ENCODE peak calls at places on chromosomes 11 and 22, in five cellular contexts. U is endothelial cell; W is body of pancreas; L is activated CD8-positive, alpha-beta memory T cell treated with anti-CD3 and anti-CD28 coated beads for 4 hours; P is Calu3. S is an unnamed sample.

GRCh38 chr11:96301818-96302217 is 41.2 kb downstream of the MAML2 start:
- DNase-seq in L (no peak), W (no peak), U (no peak), P (no peak), S (no peak)

GRCh38 chr11:128967578-128967977 is 24.9 kb upstream of the TP53AIP1 start:
- DNase-seq in U (no peak), W (no peak), L (no peak), P (no peak), S (no peak)

GRCh38 chr22:49013707-49014106 is 814.0 kb downstream of the BRD1 start:
- DNase-seq in L (no peak), P (no peak), U (no peak), W (no peak), S (no peak)

GRCh38 chr11:102833731-102834130 is 9.7 kb downstream of the MMP3 start:
- DNase-seq in L (no peak), U (no peak), W (no peak), P (no peak), S (no peak)

GRCh38 chr11:27205269-27205668 is 157.7 kb downstream of the CCDC34 start:
- DNase-seq in U (no peak), P (no peak), W (no peak), L (no peak), S (no peak)

GRCh38 chr22:36470994-36471331 is 10.5 kb downstream of the TXN2 start:
- DNase-seq in L (no peak), P (no peak), W (no peak), U (no peak), S (no peak)

GRCh38 chr22:32531955-32532818 is 57.6 kb downstream of the FBXO7 start:
- DNase-seq in W (peak), P (peak), L (no peak), U (peak), S (no peak)

GRCh38 chr11:19723572-19724342 is 11.1 kb downstream of the NAV2 start:
- DNase-seq in P (peak), U (no peak), L (no peak), W (no peak), S (peak)

GRCh38 chr11:78189851-78190250 is 1.1 kb downstream of the USP35 start:
- DNase-seq in L (no peak), U (no peak), P (no peak), W (no peak), S (no peak)

GRCh38 chr11:72548481-72548880 is 114.2 kb upstream of the CLPB start:
- DNase-seq in W (no peak), P (no peak), U (no peak), L (no peak), S (no peak)

GRCh38 chr11:85602551-85603218 is 24.5 kb downstream of the DLG2 start:
- DNase-seq in W (no peak), P (no peak), U (no peak), L (no peak), S (no peak)

GRCh38 chr11:78886616-78887015 is 312.0 kb upstream of the NARS2 start:
- DNase-seq in P (no peak), U (no peak), L (no peak), W (no peak), S (no peak)

GRCh38 chr22:18070556-18071306 is 7.1 kb upstream of the PEX26 start:
- DNase-seq in L (no peak), P (no peak), U (no peak), W (no peak), S (no peak)

GRCh38 chr11:67486481-67487195 is 3.8 kb downstream of the AIP start:
- DNase-seq in L (no peak), U (no peak), P (no peak), W (no peak), S (no peak)

GRCh38 chr11:66845876-66846212 is 2.6 kb downstream of the RCE1 start:
- DNase-seq in U (no peak), P (no peak), L (no peak), W (peak), S (no peak)

GRCh38 chr11:67420646-67421420 is 5.4 kb downstream of the CARNS1 start:
- DNase-seq in W (peak), P (peak), L (peak), U (peak), S (peak)

GRCh38 chr22:27783436-27784098 is 18.0 kb downstream of the MN1 start:
- DNase-seq in P (no peak), U (no peak), W (no peak), L (no peak), S (no peak)

GRCh38 chr22:40247976-40248375 is 70.3 kb downstream of the TNRC6B start:
- DNase-seq in W (no peak), U (no peak), L (peak), P (no peak), S (no peak)

GRCh38 chr22:27654536-27655445 is 146.8 kb downstream of the MN1 start:
- DNase-seq in U (no peak), P (peak), L (no peak), W (peak), S (no peak)

GRCh38 chr11:69524291-69524882 is 42.9 kb downstream of the LINC01488 start:
- DNase-seq in L (no peak), W (no peak), P (peak), U (no peak), S (no peak)

GRCh38 chr11:69270929-69271328 is 23.0 kb upstream of the MYEOV start:
- DNase-seq in P (no peak), U (no peak), L (no peak), W (no peak), S (no peak)

GRCh38 chr22:20036535-20037392 is 15.9 kb downstream of the TANGO2 start:
- DNase-seq in U (no peak), L (no peak), W (no peak), P (no peak), S (no peak)

GRCh38 chr22:26031641-26032040 is 137.6 kb upstream of the SEZ6L start:
- DNase-seq in L (no peak), U (no peak), P (no peak), W (no peak), S (no peak)

GRCh38 chr11:27367881-27368280 is 4.9 kb upstream of the CCDC34 start:
- DNase-seq in P (no peak), U (no peak), L (no peak), W (no peak), S (no peak)

GRCh38 chr11:109729761-109730160 is 307.8 kb downstream of the C11orf87 start:
- DNase-seq in L (no peak), U (no peak), P (peak), W (peak), S (no peak)

GRCh38 chr11:2448661-2449547 is 4.1 kb downstream of the KCNQ1 start:
- DNase-seq in L (no peak), U (no peak), W (no peak), P (no peak), S (no peak)

S was measured in cerebellar cortex.